ENCODE peak calls at places on chromosome 1, in ten cellular contexts. One of them, this sample, is unnamed.
A peak's percentile ranks its signal among the peaks of the same experiment; 100 is the strongest.

GRCh38 chr1:19272064-19272463 is 16.5 kb downstream of the AKR7A3 start:
- ATAC-seq in K562: no peak
- ATAC-seq in upper lobe of right lung: no peak
- ATAC-seq in PC-3: no peak
- ATAC-seq in A549: no peak
- ATAC-seq in heart right ventricle: no peak
- ATAC-seq in HepG2: no peak
- ATAC-seq in CD4-positive, CD25-positive, alpha-beta regulatory T cell: no peak
- ATAC-seq in right cardiac atrium: no peak
- ATAC-seq in psoas muscle: no peak
- ATAC-seq in this sample: no peak

GRCh38 chr1:214941061-214941460 is 141.5 kb upstream of the KCNK2 start:
- ATAC-seq in K562: no peak
- ATAC-seq in upper lobe of right lung: no peak
- ATAC-seq in PC-3: no peak
- ATAC-seq in A549: no peak
- ATAC-seq in heart right ventricle: no peak
- ATAC-seq in HepG2: no peak
- ATAC-seq in CD4-positive, CD25-positive, alpha-beta regulatory T cell: no peak
- ATAC-seq in right cardiac atrium: no peak
- ATAC-seq in psoas muscle: no peak
- ATAC-seq in this sample: no peak

GRCh38 chr1:40241372-40241771 is 6.4 kb upstream of the TMCO2 start:
- ATAC-seq in K562: no peak
- ATAC-seq in upper lobe of right lung: peak; percentile 36
- ATAC-seq in PC-3: peak; percentile 4
- ATAC-seq in A549: no peak
- ATAC-seq in heart right ventricle: no peak
- ATAC-seq in HepG2: no peak
- ATAC-seq in CD4-positive, CD25-positive, alpha-beta regulatory T cell: peak; percentile 19
- ATAC-seq in right cardiac atrium: no peak
- ATAC-seq in psoas muscle: no peak
- ATAC-seq in this sample: no peak

GRCh38 chr1:154386643-154387352 is 18.3 kb upstream of the IL6R start:
- ATAC-seq in K562: peak; percentile 94
- ATAC-seq in upper lobe of right lung: peak; percentile 93
- ATAC-seq in PC-3: no peak
- ATAC-seq in A549: peak; percentile 54
- ATAC-seq in heart right ventricle: peak; percentile 31
- ATAC-seq in HepG2: peak; percentile 95
- ATAC-seq in CD4-positive, CD25-positive, alpha-beta regulatory T cell: peak; percentile 92
- ATAC-seq in right cardiac atrium: peak; percentile 36
- ATAC-seq in psoas muscle: no peak
- ATAC-seq in this sample: no peak

GRCh38 chr1:153478692-153479618 is 18.5 kb upstream of the S100A7 start:
- ATAC-seq in K562: no peak
- ATAC-seq in upper lobe of right lung: no peak
- ATAC-seq in PC-3: no peak
- ATAC-seq in A549: no peak
- ATAC-seq in heart right ventricle: no peak
- ATAC-seq in HepG2: peak; percentile 90
- ATAC-seq in CD4-positive, CD25-positive, alpha-beta regulatory T cell: no peak
- ATAC-seq in right cardiac atrium: no peak
- ATAC-seq in psoas muscle: no peak
- ATAC-seq in this sample: no peak

GRCh38 chr1:5836776-5837440 is 155.3 kb downstream of the NPHP4 start:
- ATAC-seq in K562: no peak
- ATAC-seq in upper lobe of right lung: no peak
- ATAC-seq in PC-3: no peak
- ATAC-seq in A549: no peak
- ATAC-seq in heart right ventricle: no peak
- ATAC-seq in HepG2: no peak
- ATAC-seq in CD4-positive, CD25-positive, alpha-beta regulatory T cell: no peak
- ATAC-seq in right cardiac atrium: no peak
- ATAC-seq in psoas muscle: no peak
- ATAC-seq in this sample: no peak

GRCh38 chr1:178768423-178768822 is 43.4 kb downstream of the RALGPS2 start:
- ATAC-seq in K562: peak; percentile 88
- ATAC-seq in upper lobe of right lung: peak; percentile 85
- ATAC-seq in PC-3: no peak
- ATAC-seq in A549: no peak
- ATAC-seq in heart right ventricle: peak; percentile 44
- ATAC-seq in HepG2: peak; percentile 66
- ATAC-seq in CD4-positive, CD25-positive, alpha-beta regulatory T cell: peak; percentile 46
- ATAC-seq in right cardiac atrium: no peak
- ATAC-seq in psoas muscle: peak; percentile 70
- ATAC-seq in this sample: no peak

GRCh38 chr1:21189906-21190500 is 13.3 kb upstream of the EIF4G3 start:
- ATAC-seq in K562: no peak
- ATAC-seq in upper lobe of right lung: no peak
- ATAC-seq in PC-3: no peak
- ATAC-seq in A549: no peak
- ATAC-seq in heart right ventricle: no peak
- ATAC-seq in HepG2: no peak
- ATAC-seq in CD4-positive, CD25-positive, alpha-beta regulatory T cell: no peak
- ATAC-seq in right cardiac atrium: no peak
- ATAC-seq in psoas muscle: no peak
- ATAC-seq in this sample: no peak

GRCh38 chr1:161019767-161020572 is 982 bp downstream of the F11R start:
- ATAC-seq in K562: peak; percentile 11
- ATAC-seq in upper lobe of right lung: no peak
- ATAC-seq in PC-3: peak; percentile 19
- ATAC-seq in A549: no peak
- ATAC-seq in heart right ventricle: peak; percentile 78
- ATAC-seq in HepG2: peak; percentile 11
- ATAC-seq in CD4-positive, CD25-positive, alpha-beta regulatory T cell: no peak
- ATAC-seq in right cardiac atrium: peak; percentile 90
- ATAC-seq in psoas muscle: no peak
- ATAC-seq in this sample: no peak

GRCh38 chr1:161018631-161018930 is 2.4 kb downstream of the F11R start:
- ATAC-seq in K562: no peak
- ATAC-seq in upper lobe of right lung: no peak
- ATAC-seq in PC-3: no peak
- ATAC-seq in A549: no peak
- ATAC-seq in heart right ventricle: no peak
- ATAC-seq in HepG2: no peak
- ATAC-seq in CD4-positive, CD25-positive, alpha-beta regulatory T cell: no peak
- ATAC-seq in right cardiac atrium: no peak
- ATAC-seq in psoas muscle: no peak
- ATAC-seq in this sample: no peak

GRCh38 chr1:161021168-161021958 is 411 bp upstream of the F11R start:
- ATAC-seq in K562: peak; percentile 89
- ATAC-seq in upper lobe of right lung: peak; percentile 95
- ATAC-seq in PC-3: peak; percentile 81
- ATAC-seq in A549: peak; percentile 93
- ATAC-seq in heart right ventricle: peak; percentile 89
- ATAC-seq in HepG2: peak; percentile 91
- ATAC-seq in CD4-positive, CD25-positive, alpha-beta regulatory T cell: peak; percentile 95
- ATAC-seq in right cardiac atrium: peak; percentile 89
- ATAC-seq in psoas muscle: peak; percentile 80
- ATAC-seq in this sample: peak; percentile 89

GRCh38 chr1:161020573-161021167 is at the start of gene F11R:
- ATAC-seq in K562: peak; percentile 89
- ATAC-seq in upper lobe of right lung: peak; percentile 70
- ATAC-seq in PC-3: peak; percentile 32
- ATAC-seq in A549: peak; percentile 75
- ATAC-seq in heart right ventricle: peak; percentile 75
- ATAC-seq in HepG2: peak; percentile 80
- ATAC-seq in CD4-positive, CD25-positive, alpha-beta regulatory T cell: peak; percentile 5
- ATAC-seq in right cardiac atrium: peak; percentile 81
- ATAC-seq in psoas muscle: peak; percentile 28
- ATAC-seq in this sample: peak; percentile 58

GRCh38 chr1:161017756-161018630 is 3.0 kb downstream of the F11R start:
- ATAC-seq in K562: no peak
- ATAC-seq in upper lobe of right lung: no peak
- ATAC-seq in PC-3: no peak
- ATAC-seq in A549: no peak
- ATAC-seq in heart right ventricle: no peak
- ATAC-seq in HepG2: no peak
- ATAC-seq in CD4-positive, CD25-positive, alpha-beta regulatory T cell: no peak
- ATAC-seq in right cardiac atrium: no peak
- ATAC-seq in psoas muscle: no peak
- ATAC-seq in this sample: no peak
- H3K4me1 ChIP-seq in K562: peaks cover 48% of the 10 kb centered on the region
- H3K4me1 ChIP-seq in upper lobe of right lung: peaks cover 62% of the 10 kb centered on the region
- H3K4me1 ChIP-seq in PC-3: peaks cover 63% of the 10 kb centered on the region
- H3K4me1 ChIP-seq in A549: peaks cover 69% of the 10 kb centered on the region
- H3K4me1 ChIP-seq in heart right ventricle: peaks cover 25% of the 10 kb centered on the region
- H3K4me1 ChIP-seq in HepG2: peaks cover 68% of the 10 kb centered on the region
- H3K4me1 ChIP-seq in CD4-positive, CD25-positive, alpha-beta regulatory T cell: peaks cover 35% of the 10 kb centered on the region
- H3K4me1 ChIP-seq in right cardiac atrium: peaks cover 14% of the 10 kb centered on the region
- H3K4me1 ChIP-seq in psoas muscle: peaks cover 9% of the 10 kb centered on the region
- H3K4me1 ChIP-seq in this sample: no peaks in the 10 kb centered on the region

GRCh38 chr1:234773936-234774677 is 164.1 kb upstream of the IRF2BP2 start:
- ATAC-seq in K562: no peak
- ATAC-seq in upper lobe of right lung: no peak
- ATAC-seq in PC-3: no peak
- ATAC-seq in A549: no peak
- ATAC-seq in heart right ventricle: no peak
- ATAC-seq in HepG2: no peak
- ATAC-seq in CD4-positive, CD25-positive, alpha-beta regulatory T cell: no peak
- ATAC-seq in right cardiac atrium: no peak
- ATAC-seq in psoas muscle: no peak
- ATAC-seq in this sample: no peak

GRCh38 chr1:234771642-234772344 is 161.8 kb upstream of the IRF2BP2 start:
- ATAC-seq in K562: peak; percentile 14
- ATAC-seq in upper lobe of right lung: peak; percentile 6
- ATAC-seq in PC-3: peak; percentile 6
- ATAC-seq in A549: peak; percentile 22
- ATAC-seq in heart right ventricle: no peak
- ATAC-seq in HepG2: no peak
- ATAC-seq in CD4-positive, CD25-positive, alpha-beta regulatory T cell: no peak
- ATAC-seq in right cardiac atrium: no peak
- ATAC-seq in psoas muscle: no peak
- ATAC-seq in this sample: no peak

GRCh38 chr1:234770031-234770795 is 160.2 kb upstream of the IRF2BP2 start:
- ATAC-seq in K562: no peak
- ATAC-seq in upper lobe of right lung: no peak
- ATAC-seq in PC-3: no peak
- ATAC-seq in A549: no peak
- ATAC-seq in heart right ventricle: no peak
- ATAC-seq in HepG2: no peak
- ATAC-seq in CD4-positive, CD25-positive, alpha-beta regulatory T cell: no peak
- ATAC-seq in right cardiac atrium: no peak
- ATAC-seq in psoas muscle: no peak
- ATAC-seq in this sample: no peak

GRCh38 chr1:234770924-234771540 is 161.1 kb upstream of the IRF2BP2 start:
- ATAC-seq in K562: no peak
- ATAC-seq in upper lobe of right lung: no peak
- ATAC-seq in PC-3: no peak
- ATAC-seq in A549: no peak
- ATAC-seq in heart right ventricle: no peak
- ATAC-seq in HepG2: no peak
- ATAC-seq in CD4-positive, CD25-positive, alpha-beta regulatory T cell: no peak
- ATAC-seq in right cardiac atrium: no peak
- ATAC-seq in psoas muscle: no peak
- ATAC-seq in this sample: no peak

GRCh38 chr1:234772345-234773147 is 162.6 kb upstream of the IRF2BP2 start:
- ATAC-seq in K562: peak; percentile 85
- ATAC-seq in upper lobe of right lung: peak; percentile 86
- ATAC-seq in PC-3: peak; percentile 99
- ATAC-seq in A549: peak; percentile 95
- ATAC-seq in heart right ventricle: peak; percentile 71
- ATAC-seq in HepG2: peak; percentile 66
- ATAC-seq in CD4-positive, CD25-positive, alpha-beta regulatory T cell: peak; percentile 94
- ATAC-seq in right cardiac atrium: peak; percentile 85
- ATAC-seq in psoas muscle: peak; percentile 99
- ATAC-seq in this sample: peak; percentile 94
- H3K4me1 ChIP-seq in K562: peaks cover 26% of the 10 kb centered on the region
- H3K4me1 ChIP-seq in upper lobe of right lung: peaks cover 14% of the 10 kb centered on the region
- H3K4me1 ChIP-seq in PC-3: peaks cover 15% of the 10 kb centered on the region
- H3K4me1 ChIP-seq in A549: peaks cover 18% of the 10 kb centered on the region
- H3K4me1 ChIP-seq in heart right ventricle: peaks cover 5% of the 10 kb centered on the region
- H3K4me1 ChIP-seq in HepG2: peaks cover 61% of the 10 kb centered on the region
- H3K4me1 ChIP-seq in CD4-positive, CD25-positive, alpha-beta regulatory T cell: peaks cover 38% of the 10 kb centered on the region
- H3K4me1 ChIP-seq in right cardiac atrium: peaks cover 4% of the 10 kb centered on the region
- H3K4me1 ChIP-seq in psoas muscle: peaks cover 18% of the 10 kb centered on the region
- H3K4me1 ChIP-seq in this sample: peaks cover 14% of the 10 kb centered on the region

GRCh38 chr1:11594625-11595024 is 59.6 kb downstream of the FBXO2 start:
- ATAC-seq in K562: no peak
- ATAC-seq in upper lobe of right lung: no peak
- ATAC-seq in PC-3: no peak
- ATAC-seq in A549: no peak
- ATAC-seq in heart right ventricle: no peak
- ATAC-seq in HepG2: no peak
- ATAC-seq in CD4-positive, CD25-positive, alpha-beta regulatory T cell: no peak
- ATAC-seq in right cardiac atrium: no peak
- ATAC-seq in psoas muscle: no peak
- ATAC-seq in this sample: no peak

GRCh38 chr1:11595287-11595686 is 58.9 kb downstream of the FBXO2 start:
- ATAC-seq in K562: no peak
- ATAC-seq in upper lobe of right lung: peak; percentile 22
- ATAC-seq in PC-3: no peak
- ATAC-seq in A549: no peak
- ATAC-seq in heart right ventricle: peak; percentile 65
- ATAC-seq in HepG2: no peak
- ATAC-seq in CD4-positive, CD25-positive, alpha-beta regulatory T cell: no peak
- ATAC-seq in right cardiac atrium: peak; percentile 91
- ATAC-seq in psoas muscle: no peak
- ATAC-seq in this sample: peak; percentile 34

GRCh38 chr1:11594222-11594621 is 60.0 kb downstream of the FBXO2 start:
- ATAC-seq in K562: no peak
- ATAC-seq in upper lobe of right lung: no peak
- ATAC-seq in PC-3: no peak
- ATAC-seq in A549: peak; percentile 49
- ATAC-seq in heart right ventricle: peak; percentile 42
- ATAC-seq in HepG2: peak; percentile 85
- ATAC-seq in CD4-positive, CD25-positive, alpha-beta regulatory T cell: no peak
- ATAC-seq in right cardiac atrium: peak; percentile 72
- ATAC-seq in psoas muscle: no peak
- ATAC-seq in this sample: no peak

GRCh38 chr1:11592752-11593151 is 61.5 kb downstream of the FBXO2 start:
- ATAC-seq in K562: no peak
- ATAC-seq in upper lobe of right lung: no peak
- ATAC-seq in PC-3: no peak
- ATAC-seq in A549: no peak
- ATAC-seq in heart right ventricle: no peak
- ATAC-seq in HepG2: no peak
- ATAC-seq in CD4-positive, CD25-positive, alpha-beta regulatory T cell: no peak
- ATAC-seq in right cardiac atrium: no peak
- ATAC-seq in psoas muscle: no peak
- ATAC-seq in this sample: no peak

DNA sequence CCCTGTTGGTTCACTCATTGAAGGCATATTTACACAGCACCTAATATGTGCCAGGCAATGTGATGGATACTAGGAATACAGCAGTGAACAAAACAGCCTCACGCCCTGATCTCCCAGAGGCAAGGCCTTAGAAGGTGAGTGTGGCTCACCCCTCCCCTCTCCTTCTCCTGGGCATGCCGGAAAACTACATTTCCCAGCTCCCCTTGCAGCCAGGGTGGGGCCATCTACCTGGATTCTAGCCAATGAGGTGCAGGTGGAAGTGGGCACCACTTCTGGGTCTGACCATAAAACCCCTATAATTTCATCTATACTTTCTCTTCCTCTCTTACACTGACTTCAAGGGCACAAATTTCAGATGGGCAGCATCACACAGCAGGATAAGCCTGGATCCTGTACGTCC is 63.8 kb downstream of the FBXO2 start:
- ATAC-seq in K562: peak; percentile 89
- ATAC-seq in upper lobe of right lung: no peak
- ATAC-seq in PC-3: no peak
- ATAC-seq in A549: no peak
- ATAC-seq in heart right ventricle: no peak
- ATAC-seq in HepG2: no peak
- ATAC-seq in CD4-positive, CD25-positive, alpha-beta regulatory T cell: no peak
- ATAC-seq in right cardiac atrium: no peak
- ATAC-seq in psoas muscle: no peak
- ATAC-seq in this sample: no peak
- H3K4me1 ChIP-seq in K562: no peaks in the 10 kb centered on the region
- H3K4me1 ChIP-seq in upper lobe of right lung: peaks cover 10% of the 10 kb centered on the region
- H3K4me1 ChIP-seq in PC-3: no peaks in the 10 kb centered on the region
- H3K4me1 ChIP-seq in A549: no peaks in the 10 kb centered on the region
- H3K4me1 ChIP-seq in heart right ventricle: no peaks in the 10 kb centered on the region
- H3K4me1 ChIP-seq in HepG2: no peaks in the 10 kb centered on the region
- H3K4me1 ChIP-seq in CD4-positive, CD25-positive, alpha-beta regulatory T cell: no peaks in the 10 kb centered on the region
- H3K4me1 ChIP-seq in right cardiac atrium: no peaks in the 10 kb centered on the region
- H3K4me1 ChIP-seq in psoas muscle: no peaks in the 10 kb centered on the region
- H3K4me1 ChIP-seq in this sample: no peaks in the 10 kb centered on the region

GRCh38 chr1:168227620-168228019 is 1.8 kb downstream of the SFT2D2 start:
- ATAC-seq in K562: no peak
- ATAC-seq in upper lobe of right lung: no peak
- ATAC-seq in PC-3: no peak
- ATAC-seq in A549: no peak
- ATAC-seq in heart right ventricle: no peak
- ATAC-seq in HepG2: no peak
- ATAC-seq in CD4-positive, CD25-positive, alpha-beta regulatory T cell: no peak
- ATAC-seq in right cardiac atrium: no peak
- ATAC-seq in psoas muscle: no peak
- ATAC-seq in this sample: no peak

GRCh38 chr1:168230709-168231108 is 4.9 kb downstream of the SFT2D2 start:
- ATAC-seq in K562: no peak
- ATAC-seq in upper lobe of right lung: no peak
- ATAC-seq in PC-3: no peak
- ATAC-seq in A549: peak; percentile 36
- ATAC-seq in heart right ventricle: no peak
- ATAC-seq in HepG2: no peak
- ATAC-seq in CD4-positive, CD25-positive, alpha-beta regulatory T cell: no peak
- ATAC-seq in right cardiac atrium: no peak
- ATAC-seq in psoas muscle: no peak
- ATAC-seq in this sample: no peak

GRCh38 chr1:168224991-168225390 is 813 bp upstream of the SFT2D2 start:
- ATAC-seq in K562: no peak
- ATAC-seq in upper lobe of right lung: no peak
- ATAC-seq in PC-3: no peak
- ATAC-seq in A549: no peak
- ATAC-seq in heart right ventricle: no peak
- ATAC-seq in HepG2: no peak
- ATAC-seq in CD4-positive, CD25-positive, alpha-beta regulatory T cell: no peak
- ATAC-seq in right cardiac atrium: no peak
- ATAC-seq in psoas muscle: no peak
- ATAC-seq in this sample: no peak

GRCh38 chr1:168225476-168226190 is at the start of gene SFT2D2:
- ATAC-seq in K562: peak; percentile 95
- ATAC-seq in upper lobe of right lung: peak; percentile 98
- ATAC-seq in PC-3: peak; percentile 91
- ATAC-seq in A549: peak; percentile 92
- ATAC-seq in heart right ventricle: peak; percentile 97
- ATAC-seq in HepG2: peak; percentile 97
- ATAC-seq in CD4-positive, CD25-positive, alpha-beta regulatory T cell: peak; percentile 98
- ATAC-seq in right cardiac atrium: peak; percentile 97
- ATAC-seq in psoas muscle: peak; percentile 97
- ATAC-seq in this sample: peak; percentile 96

GRCh38 chr1:168229893-168230292 is 4.1 kb downstream of the SFT2D2 start:
- ATAC-seq in K562: no peak
- ATAC-seq in upper lobe of right lung: no peak
- ATAC-seq in PC-3: no peak
- ATAC-seq in A549: no peak
- ATAC-seq in heart right ventricle: no peak
- ATAC-seq in HepG2: no peak
- ATAC-seq in CD4-positive, CD25-positive, alpha-beta regulatory T cell: no peak
- ATAC-seq in right cardiac atrium: no peak
- ATAC-seq in psoas muscle: no peak
- ATAC-seq in this sample: no peak
- H3K4me1 ChIP-seq in K562: peaks cover 17% of the 10 kb centered on the region
- H3K4me1 ChIP-seq in upper lobe of right lung: peaks cover 36% of the 10 kb centered on the region
- H3K4me1 ChIP-seq in PC-3: peaks cover 50% of the 10 kb centered on the region
- H3K4me1 ChIP-seq in A549: peaks cover 62% of the 10 kb centered on the region
- H3K4me1 ChIP-seq in heart right ventricle: peaks cover 24% of the 10 kb centered on the region
- H3K4me1 ChIP-seq in HepG2: peaks cover 58% of the 10 kb centered on the region
- H3K4me1 ChIP-seq in CD4-positive, CD25-positive, alpha-beta regulatory T cell: peaks cover 36% of the 10 kb centered on the region
- H3K4me1 ChIP-seq in right cardiac atrium: peaks cover 11% of the 10 kb centered on the region
- H3K4me1 ChIP-seq in psoas muscle: peaks cover 8% of the 10 kb centered on the region
- H3K4me1 ChIP-seq in this sample: no peaks in the 10 kb centered on the region